ENCODE peak calls at places on chromosomes 13 and 19, in eight cellular contexts. One of them, this sample, is unnamed.

GRCh38 chr19:35347171-35347929 is at the start of gene FFAR1:
- DNase-seq in HFFc6: no peak
- DNase-seq in GM06990: peak; percentile 79
- DNase-seq in AG04449: no peak
- DNase-seq in DMS153: no peak
- DNase-seq in neural crest cell: no peak
- DNase-seq in WTC11: no peak
- DNase-seq in fibroblast of mammary gland: no peak
- DNase-seq in this sample: no peak

GRCh38 chr19:1355974-1356865 is 27.5 kb upstream of the NDUFS7 start:
- DNase-seq in DMS153: no peak
- DNase-seq in GM06990: no peak
- DNase-seq in WTC11: no peak
- DNase-seq in neural crest cell: no peak
- DNase-seq in HFFc6: no peak
- DNase-seq in fibroblast of mammary gland: peak; percentile 44
- DNase-seq in AG04449: no peak
- DNase-seq in this sample: no peak

GRCh38 chr19:13172335-13173128 is 22.3 kb downstream of the IER2 start:
- DNase-seq in AG04449: no peak
- DNase-seq in fibroblast of mammary gland: peak; percentile 81
- DNase-seq in GM06990: peak; percentile 63
- DNase-seq in WTC11: no peak
- DNase-seq in DMS153: peak; percentile 57
- DNase-seq in HFFc6: peak; percentile 85
- DNase-seq in neural crest cell: no peak
- DNase-seq in this sample: peak; percentile 74

GRCh38 chr19:33317522-33317921 is 15.2 kb upstream of the CEBPA start:
- DNase-seq in neural crest cell: no peak
- DNase-seq in DMS153: no peak
- DNase-seq in GM06990: no peak
- DNase-seq in AG04449: no peak
- DNase-seq in HFFc6: no peak
- DNase-seq in WTC11: no peak
- DNase-seq in fibroblast of mammary gland: no peak
- DNase-seq in this sample: no peak

GRCh38 chr19:1239420-1239795 is 1.6 kb upstream of the CBARP start:
- DNase-seq in HFFc6: no peak
- DNase-seq in fibroblast of mammary gland: no peak
- DNase-seq in AG04449: no peak
- DNase-seq in WTC11: no peak
- DNase-seq in GM06990: no peak
- DNase-seq in DMS153: no peak
- DNase-seq in neural crest cell: no peak
- DNase-seq in this sample: no peak

GRCh38 chr13:95463516-95463915 is 89.0 kb upstream of the CLDN10 start:
- DNase-seq in neural crest cell: no peak
- DNase-seq in DMS153: no peak
- DNase-seq in GM06990: no peak
- DNase-seq in HFFc6: no peak
- DNase-seq in AG04449: no peak
- DNase-seq in fibroblast of mammary gland: peak; percentile 28
- DNase-seq in WTC11: no peak
- DNase-seq in this sample: no peak

GRCh38 chr19:54653181-54653809 is 9.5 kb upstream of the LILRB4 start:
- DNase-seq in neural crest cell: no peak
- DNase-seq in HFFc6: peak; percentile 4
- DNase-seq in WTC11: no peak
- DNase-seq in GM06990: no peak
- DNase-seq in DMS153: no peak
- DNase-seq in fibroblast of mammary gland: peak; percentile 30
- DNase-seq in AG04449: no peak
- DNase-seq in this sample: peak; percentile 72

GRCh38 chr19:47797996-47798903 is 6.1 kb downstream of the TPRX1 start:
- DNase-seq in WTC11: no peak
- DNase-seq in fibroblast of mammary gland: no peak
- DNase-seq in GM06990: no peak
- DNase-seq in HFFc6: no peak
- DNase-seq in AG04449: no peak
- DNase-seq in neural crest cell: no peak
- DNase-seq in DMS153: no peak
- DNase-seq in this sample: no peak

GRCh38 chr13:102286326-102286725 is 115.5 kb downstream of the FGF14 start:
- DNase-seq in DMS153: no peak
- DNase-seq in GM06990: no peak
- DNase-seq in AG04449: no peak
- DNase-seq in HFFc6: no peak
- DNase-seq in WTC11: no peak
- DNase-seq in fibroblast of mammary gland: peak; percentile 99
- DNase-seq in neural crest cell: no peak
- DNase-seq in this sample: peak; percentile 6